ENCODE peak calls at places on chromosomes 3 and 15, in eight cellular contexts. One of them, this sample, is unnamed.

GRCh38 chr15:96564546-96564945 is 234.0 kb downstream of the NR2F2 start:
- DNase-seq in HuH-7.5: no peak
- DNase-seq in posterior vena cava: no peak
- DNase-seq in endothelial cell: no peak
- DNase-seq in CD8-positive, alpha-beta T cell: no peak
- DNase-seq in EH: peak
- DNase-seq in MCF 10A: peak
- DNase-seq in G401: no peak
- DNase-seq in this sample: no peak

GRCh38 chr15:69307939-69308338 is 9.2 kb downstream of the PAQR5 start:
- DNase-seq in HuH-7.5: no peak
- DNase-seq in posterior vena cava: peak
- DNase-seq in endothelial cell: no peak
- DNase-seq in CD8-positive, alpha-beta T cell: no peak
- DNase-seq in EH: no peak
- DNase-seq in MCF 10A: no peak
- DNase-seq in G401: no peak
- DNase-seq in this sample: no peak

GRCh38 chr3:152309031-152309430 is 40.3 kb downstream of the MBNL1 start:
- DNase-seq in HuH-7.5: no peak
- DNase-seq in posterior vena cava: no peak
- DNase-seq in endothelial cell: no peak
- DNase-seq in CD8-positive, alpha-beta T cell: no peak
- DNase-seq in EH: peak
- DNase-seq in MCF 10A: no peak
- DNase-seq in G401: no peak
- DNase-seq in this sample: peak

GRCh38 chr3:108899530-108899929 is 54.1 kb downstream of the GUCA1C start:
- DNase-seq in HuH-7.5: no peak
- DNase-seq in posterior vena cava: no peak
- DNase-seq in endothelial cell: no peak
- DNase-seq in CD8-positive, alpha-beta T cell: no peak
- DNase-seq in EH: no peak
- DNase-seq in MCF 10A: no peak
- DNase-seq in G401: no peak
- DNase-seq in this sample: no peak

GRCh38 chr15:60363024-60363674 is 34.6 kb downstream of the ANXA2 start:
- DNase-seq in HuH-7.5: no peak
- DNase-seq in posterior vena cava: no peak
- DNase-seq in endothelial cell: no peak
- DNase-seq in CD8-positive, alpha-beta T cell: no peak
- DNase-seq in EH: peak
- DNase-seq in MCF 10A: no peak
- DNase-seq in G401: no peak
- DNase-seq in this sample: no peak

GRCh38 chr3:162468791-162469190 is 972.2 kb downstream of the OTOL1 start:
- DNase-seq in HuH-7.5: no peak
- DNase-seq in posterior vena cava: no peak
- DNase-seq in endothelial cell: no peak
- DNase-seq in CD8-positive, alpha-beta T cell: no peak
- DNase-seq in EH: no peak
- DNase-seq in MCF 10A: no peak
- DNase-seq in G401: no peak
- DNase-seq in this sample: no peak

GRCh38 chr3:47715928-47716327 is 65.8 kb downstream of the SMARCC1 start:
- DNase-seq in HuH-7.5: no peak
- DNase-seq in posterior vena cava: peak
- DNase-seq in endothelial cell: no peak
- DNase-seq in CD8-positive, alpha-beta T cell: no peak
- DNase-seq in EH: peak
- DNase-seq in MCF 10A: peak
- DNase-seq in G401: no peak
- DNase-seq in this sample: peak

GRCh38 chr3:100042144-100042543 is 72.2 kb downstream of the FILIP1L start:
- DNase-seq in HuH-7.5: no peak
- DNase-seq in posterior vena cava: no peak
- DNase-seq in endothelial cell: no peak
- DNase-seq in CD8-positive, alpha-beta T cell: no peak
- DNase-seq in EH: peak
- DNase-seq in MCF 10A: peak
- DNase-seq in G401: no peak
- DNase-seq in this sample: peak

GRCh38 chr3:140151321-140151720 is 216.3 kb downstream of the CLSTN2 start:
- DNase-seq in HuH-7.5: no peak
- DNase-seq in posterior vena cava: no peak
- DNase-seq in endothelial cell: no peak
- DNase-seq in CD8-positive, alpha-beta T cell: no peak
- DNase-seq in EH: no peak
- DNase-seq in MCF 10A: no peak
- DNase-seq in G401: no peak
- DNase-seq in this sample: no peak

GRCh38 chr15:76546805-76547204 is 210.2 kb downstream of the ISL2 start:
- DNase-seq in HuH-7.5: no peak
- DNase-seq in posterior vena cava: no peak
- DNase-seq in endothelial cell: no peak
- DNase-seq in CD8-positive, alpha-beta T cell: no peak
- DNase-seq in EH: no peak
- DNase-seq in MCF 10A: no peak
- DNase-seq in G401: no peak
- DNase-seq in this sample: no peak